ENCODE peak calls at places on chromosome 9, in nine cellular contexts. H, O, D, T, B, F, K, P and R are unnamed samples.
A peak's percentile ranks its signal among the peaks of the same experiment; 100 is the strongest.

GRCh38 chr9:136051568-136052432 is 43.3 kb downstream of the NACC2 start:
- DNase-seq in H (peak; percentile 40), O (peak; percentile 97), D (peak; percentile 93), T (peak; percentile 87), B (no peak), F (peak; percentile 67), K (peak; percentile 93), P (no peak), R (peak; percentile 91)

GRCh38 chr9:12696931-12697622 is 3.9 kb downstream of the TYRP1 start:
- DNase-seq in H (no peak), O (no peak), D (no peak), T (peak; percentile 15), B (no peak), F (no peak), K (peak; percentile 80), P (no peak), R (no peak)

GRCh38 chr9:109171926-109172325 is 4.9 kb upstream of the FRRS1L start:
- DNase-seq in H (no peak), O (peak; percentile 35), D (no peak), T (peak; percentile 84), B (no peak), F (no peak), K (peak; percentile 90), P (no peak), R (peak; percentile 33)

GRCh38 chr9:70111042-70111602 is 67.5 kb downstream of the MAMDC2 start:
- DNase-seq in H (peak; percentile 60), O (peak; percentile 79), D (peak; percentile 89), T (peak; percentile 80), B (peak; percentile 67), F (peak; percentile 91), K (peak; percentile 66), P (peak; percentile 34), R (peak; percentile 84)

GRCh38 chr9:121369595-121370265 is at the start of gene STOM:
- DNase-seq in H (no peak), O (peak; percentile 91), D (peak; percentile 89), T (peak; percentile 90), B (peak; percentile 82), F (peak; percentile 94), K (peak; percentile 74), P (peak; percentile 49), R (peak; percentile 92)

GRCh38 chr9:75299324-75299723 is 211.0 kb downstream of the OSTF1 start:
- DNase-seq in H (no peak), O (peak; percentile 9), D (no peak), T (no peak), B (peak; percentile 14), F (no peak), K (no peak), P (no peak), R (no peak)

GRCh38 chr9:87065981-87066380 is 118.7 kb upstream of the GAS1 start:
- DNase-seq in H (no peak), O (no peak), D (no peak), T (peak; percentile 54), B (no peak), F (no peak), K (no peak), P (no peak), R (no peak)

GRCh38 chr9:126613656-126614055 is at the start of gene LMX1B:
- DNase-seq in H (no peak), O (peak; percentile 56), D (no peak), T (peak; percentile 44), B (no peak), F (peak; percentile 81), K (peak; percentile 31), P (no peak), R (peak; percentile 28)

GRCh38 chr9:110095776-110096175 is 112.2 kb downstream of the C9orf152 start:
- DNase-seq in H (no peak), O (peak; percentile 69), D (peak; percentile 15), T (peak; percentile 78), B (no peak), F (no peak), K (peak; percentile 62), P (no peak), R (peak; percentile 76)

GRCh38 chr9:38108326-38108725 is 39.3 kb upstream of the SHB start:
- DNase-seq in H (no peak), O (no peak), D (peak; percentile 48), T (no peak), B (no peak), F (no peak), K (no peak), P (no peak), R (no peak)

GRCh38 chr9:33101104-33101951 is 24.9 kb upstream of the SMU1 start:
- DNase-seq in H (no peak), O (peak; percentile 79), D (no peak), T (peak; percentile 78), B (no peak), F (no peak), K (peak; percentile 77), P (no peak), R (peak; percentile 50)